ENCODE peak calls at places on chromosome 9, in nine cellular contexts. F is naive thymus-derived CD8-positive, alpha-beta T cell; Q is germinal center; J is stimulated activated CD8-positive, alpha-beta memory T cell treated with anti-CD3 and anti-CD28 coated beads, Interleukin-7, amount 100 ng/mL, for 24 hours; V is tibial nerve; H is cerebellum; P is HT1080; D is natural killer cell treated with Interleukin-12 subunit alpha and Interleukin-12 subunit beta and Interleukin-15 and Interleukin-18, amount 100 ng/mL, for 72 hours; I is activated CD4-positive, alpha-beta T cell treated with anti-CD3 and anti-CD28 coated beads, Interleukin-2, amount 50 U/mL, for 48 hours. W is an unnamed sample.

GRCh38 chr9:69996947-69997346 is 46.7 kb upstream of the MAMDC2 start:
- DNase-seq in F (no peak), Q (no peak), J (no peak), V (no peak), H (no peak), P (no peak), D (no peak), I (no peak), W (no peak)

GRCh38 chr9:115024925-115025535 is 92.9 kb downstream of the TNC start:
- DNase-seq in F (no peak), Q (no peak), J (no peak), V (no peak), H (no peak), P (no peak), D (no peak), I (no peak), W (no peak)

GRCh38 chr9:31415184-31415583 is 969.3 kb upstream of the ACO1 start:
- DNase-seq in F (no peak), Q (no peak), J (no peak), V (no peak), H (no peak), P (no peak), D (no peak), I (no peak), W (no peak)

GRCh38 chr9:97966493-97966892 is 16.6 kb upstream of the ANP32B start:
- DNase-seq in F (no peak), Q (peak; percentile 44), J (no peak), V (no peak), H (no peak), P (no peak), D (no peak), I (no peak), W (no peak)

GRCh38 chr9:135240871-135241311 is 153.4 kb downstream of the OLFM1 start:
- DNase-seq in F (no peak), Q (no peak), J (no peak), V (no peak), H (no peak), P (no peak), D (no peak), I (no peak), W (no peak)

GRCh38 chr9:11962327-11962726 is 730.9 kb upstream of the TYRP1 start:
- DNase-seq in F (no peak), Q (no peak), J (no peak), V (no peak), H (no peak), P (peak; percentile 5), D (no peak), I (no peak), W (no peak)

GRCh38 chr9:92154016-92154415 is 38.8 kb upstream of the SPTLC1 start:
- DNase-seq in F (no peak), Q (no peak), J (no peak), V (no peak), H (no peak), P (no peak), D (no peak), I (no peak), W (no peak)

GRCh38 chr9:114503009-114503408 is 2.3 kb downstream of the WHRN start:
- DNase-seq in F (no peak), Q (no peak), J (no peak), V (no peak), H (no peak), P (no peak), D (no peak), I (no peak), W (no peak)

GRCh38 chr9:99400184-99400731 is 178.2 kb downstream of the SEC61B start:
- DNase-seq in F (no peak), Q (no peak), J (no peak), V (no peak), H (no peak), P (no peak), D (no peak), I (no peak), W (no peak)

GRCh38 chr9:127344373-127344995 is 52.5 kb upstream of the SLC2A8 start:
- DNase-seq in F (no peak), Q (no peak), J (no peak), V (no peak), H (no peak), P (no peak), D (no peak), I (no peak), W (no peak)

GRCh38 chr9:128860937-128861336 is 20.8 kb downstream of the KYAT1 start:
- DNase-seq in F (no peak), Q (no peak), J (no peak), V (no peak), H (no peak), P (no peak), D (no peak), I (no peak), W (no peak)

GRCh38 chr9:104232781-104233341 is 138.8 kb downstream of the SMC2 start:
- DNase-seq in F (no peak), Q (no peak), J (no peak), V (no peak), H (no peak), P (peak; percentile 99), D (no peak), I (no peak), W (no peak)

GRCh38 chr9:131447148-131447547 is 53.3 kb downstream of the PRRC2B start:
- DNase-seq in F (no peak), Q (no peak), J (no peak), V (no peak), H (no peak), P (no peak), D (no peak), I (no peak), W (no peak)

GRCh38 chr9:135288054-135288453 is 191.5 kb upstream of the PPP1R26 start:
- DNase-seq in F (no peak), Q (no peak), J (no peak), V (no peak), H (no peak), P (no peak), D (no peak), I (no peak), W (no peak)

GRCh38 chr9:96442491-96442890 is 7.5 kb upstream of the HABP4 start:
- DNase-seq in F (no peak), Q (no peak), J (no peak), V (no peak), H (no peak), P (no peak), D (no peak), I (no peak), W (no peak)

GRCh38 chr9:70056545-70056944 is 12.9 kb downstream of the MAMDC2 start:
- DNase-seq in F (no peak), Q (no peak), J (no peak), V (no peak), H (no peak), P (no peak), D (no peak), I (no peak), W (no peak)

GRCh38 chr9:96241391-96241809 is 60.6 kb downstream of the HSD17B3 start:
- DNase-seq in F (no peak), Q (no peak), J (peak; percentile 18), V (no peak), H (no peak), P (peak; percentile 94), D (no peak), I (peak; percentile 74), W (peak; percentile 79)

GRCh38 chr9:112569186-112569585 is 82.6 kb downstream of the KIAA1958 start:
- DNase-seq in F (no peak), Q (no peak), J (no peak), V (no peak), H (no peak), P (no peak), D (no peak), I (no peak), W (no peak)

GRCh38 chr9:24986331-24986730 is 440.6 kb upstream of the IZUMO3 start:
- DNase-seq in F (no peak), Q (no peak), J (no peak), V (no peak), H (no peak), P (no peak), D (no peak), I (no peak), W (no peak)

GRCh38 chr9:18555105-18555883 is 81.3 kb downstream of the ADAMTSL1 start:
- DNase-seq in F (no peak), Q (no peak), J (no peak), V (no peak), H (no peak), P (no peak), D (no peak), I (no peak), W (no peak)

GRCh38 chr9:72925891-72926290 is 27.0 kb downstream of the ALDH1A1 start:
- DNase-seq in F (no peak), Q (no peak), J (no peak), V (no peak), H (no peak), P (no peak), D (no peak), I (no peak), W (no peak)

GRCh38 chr9:88180084-88180765 is 42.0 kb upstream of the SPATA31C2 start:
- DNase-seq in F (no peak), Q (no peak), J (no peak), V (no peak), H (no peak), P (no peak), D (no peak), I (no peak), W (no peak)

W was measured in activated naive CD8-positive, alpha-beta T cell treated with anti-CD3 and anti-CD28 coated beads for 36 hours.